ENCODE peak calls at places on chromosomes 11 and 22, in ten cellular contexts. D is Right ventricle myocardium superior; B is esophagus mucosa; C is stimulated activated naive CD8-positive, alpha-beta T cell treated with anti-CD3 and anti-CD28 coated beads, Interleukin-15, amount 100 ng/mL, for 72 hours; A is activated T-helper 17 cell treated with anti-CD3 and anti-CD28 coated beads, Interleukin-2, amount 50 U/mL, for 72 hours; O is right cardiac atrium; K is left cardiac atrium; P is IMR-90; L is Panc1; J is body of pancreas. Y is an unnamed sample.

GRCh38 chr11:69909561-69910518 is 90.6 kb upstream of the FGF3 start:
- ATAC-seq in D (peak; percentile 16), B (no peak), C (no peak), A (no peak), O (no peak), K (peak; percentile 12), P (peak; percentile 21), L (peak; percentile 38), J (no peak), Y (peak; percentile 37)

GRCh38 chr22:24107668-24108067 is 73.6 kb upstream of the SUSD2 start:
- ATAC-seq in D (peak; percentile 90), B (peak; percentile 80), C (no peak), A (no peak), O (peak; percentile 85), K (peak; percentile 89), P (peak; percentile 95), L (no peak), J (peak; percentile 38), Y (peak; percentile 79)

GRCh38 chr22:20137671-20138416 is 6.2 kb downstream of the ZDHHC8 start:
- ATAC-seq in D (peak; percentile 76), B (no peak), C (no peak), A (no peak), O (peak; percentile 67), K (peak; percentile 46), P (no peak), L (no peak), J (no peak), Y (no peak)

GRCh38 chr22:24968066-24968561 is 15.6 kb downstream of the KIAA1671 start:
- ATAC-seq in D (peak; percentile 23), B (peak; percentile 51), C (no peak), A (no peak), O (no peak), K (no peak), P (no peak), L (peak; percentile 67), J (no peak), Y (peak; percentile 70)

GRCh38 chr11:65592840-65593517 is 2.6 kb downstream of the KCNK7 start:
- ATAC-seq in D (no peak), B (peak; percentile 55), C (no peak), A (no peak), O (no peak), K (no peak), P (no peak), L (no peak), J (no peak), Y (no peak)

GRCh38 chr11:95398437-95399112 is 167.6 kb upstream of the SESN3 start:
- ATAC-seq in D (no peak), B (no peak), C (no peak), A (no peak), O (no peak), K (no peak), P (no peak), L (peak; percentile 30), J (no peak), Y (peak; percentile 65)

GRCh38 chr11:94583213-94583884 is 16.2 kb downstream of the PIWIL4 start:
- ATAC-seq in D (no peak), B (no peak), C (peak; percentile 42), A (no peak), O (no peak), K (no peak), P (no peak), L (no peak), J (no peak), Y (no peak)

GRCh38 chr11:59556883-59557205 is 45.5 kb downstream of the OR4D9 start:
- ATAC-seq in D (no peak), B (no peak), C (peak; percentile 47), A (peak; percentile 13), O (no peak), K (no peak), P (peak; percentile 0), L (peak; percentile 18), J (no peak), Y (peak; percentile 21)

GRCh38 chr22:47665151-47665550 is 902.7 kb downstream of the TBC1D22A start:
- ATAC-seq in D (no peak), B (no peak), C (no peak), A (no peak), O (no peak), K (no peak), P (no peak), L (no peak), J (no peak), Y (no peak)

GRCh38 chr11:116373107-116373506 is 399.7 kb downstream of the BUD13 start:
- ATAC-seq in D (no peak), B (no peak), C (no peak), A (no peak), O (no peak), K (no peak), P (no peak), L (no peak), J (no peak), Y (no peak)

GRCh38 chr11:94558468-94558867 is 8.7 kb upstream of the PIWIL4 start:
- ATAC-seq in D (no peak), B (no peak), C (no peak), A (no peak), O (no peak), K (no peak), P (no peak), L (no peak), J (no peak), Y (no peak)

GRCh38 chr11:19116315-19116970 is 525 bp upstream of the ZDHHC13 start:
- ATAC-seq in D (no peak), B (no peak), C (no peak), A (peak; percentile 10), O (no peak), K (no peak), P (no peak), L (no peak), J (no peak), Y (no peak)

GRCh38 chr11:97567801-97568200 is 1178.0 kb downstream of the JRKL start:
- ATAC-seq in D (no peak), B (no peak), C (no peak), A (no peak), O (no peak), K (no peak), P (no peak), L (no peak), J (no peak), Y (no peak)

GRCh38 chr11:83717551-83717950 is 431.4 kb upstream of the CCDC90B start:
- ATAC-seq in D (no peak), B (no peak), C (no peak), A (no peak), O (no peak), K (no peak), P (no peak), L (no peak), J (no peak), Y (no peak)

GRCh38 chr11:536841-537621 is at the start of gene LRRC56:
- ATAC-seq in D (peak; percentile 18), B (peak; percentile 35), C (peak; percentile 59), A (peak; percentile 46), O (peak; percentile 17), K (peak; percentile 20), P (peak; percentile 44), L (peak; percentile 49), J (peak; percentile 66), Y (no peak)

GRCh38 chr11:57905439-57905838 is 118.2 kb upstream of the OR9Q1 start:
- ATAC-seq in D (no peak), B (no peak), C (no peak), A (no peak), O (no peak), K (no peak), P (no peak), L (no peak), J (no peak), Y (no peak)

GRCh38 chr22:17035246-17035645 is 27.2 kb upstream of the GAB4 start:
- ATAC-seq in D (peak; percentile 12), B (no peak), C (no peak), A (no peak), O (peak; percentile 19), K (peak; percentile 45), P (no peak), L (no peak), J (no peak), Y (no peak)

GRCh38 chr11:66330931-66331330 is 5.3 kb downstream of the RIN1 start:
- ATAC-seq in D (no peak), B (no peak), C (no peak), A (no peak), O (no peak), K (no peak), P (no peak), L (no peak), J (no peak), Y (no peak)

GRCh38 chr11:79173615-79174014 is 267.2 kb downstream of the TENM4 start:
- ATAC-seq in D (peak; percentile 90), B (no peak), C (no peak), A (no peak), O (peak; percentile 71), K (peak; percentile 80), P (peak; percentile 64), L (no peak), J (no peak), Y (peak; percentile 26)

GRCh38 chr11:133905677-133906156 is 51.1 kb downstream of the IGSF9B start:
- ATAC-seq in D (no peak), B (no peak), C (no peak), A (no peak), O (no peak), K (no peak), P (no peak), L (no peak), J (no peak), Y (no peak)

GRCh38 chr11:72613977-72614376 is 60.2 kb downstream of the PDE2A start:
- ATAC-seq in D (peak; percentile 25), B (peak; percentile 39), C (no peak), A (no peak), O (no peak), K (no peak), P (no peak), L (peak; percentile 9), J (no peak), Y (no peak)

GRCh38 chr11:106697058-106697457 is 321.2 kb downstream of the GUCY1A2 start:
- ATAC-seq in D (no peak), B (peak; percentile 79), C (no peak), A (no peak), O (no peak), K (no peak), P (peak; percentile 69), L (no peak), J (no peak), Y (peak; percentile 79)

GRCh38 chr11:10076458-10077141 is 217.4 kb downstream of the SBF2 start:
- ATAC-seq in D (peak; percentile 92), B (no peak), C (peak; percentile 43), A (peak; percentile 49), O (peak; percentile 79), K (peak; percentile 92), P (peak; percentile 72), L (peak; percentile 71), J (no peak), Y (peak; percentile 61)

GRCh38 chr11:58513747-58514367 is 6.0 kb upstream of the OR5B21 start:
- ATAC-seq in D (peak; percentile 68), B (peak; percentile 56), C (peak; percentile 52), A (no peak), O (peak; percentile 45), K (peak; percentile 81), P (peak; percentile 90), L (peak; percentile 96), J (peak; percentile 83), Y (peak; percentile 98)